ENCODE peak calls at places on chromosomes 6 and 20, in ten cellular contexts. R is pancreas, V is spleen, G is sigmoid colon, P is lower lobe of right lung, S is psoas muscle, N is neuronal stem cell, T is IMR-90, Y is body of pancreas, J is PC-3. K is an unnamed sample.

GRCh38 chr6:30683137-30683979 is 3.1 kb downstream of the PPP1R18 start:
- DNase-seq in R (peak; percentile 9), V (peak; percentile 83), G (peak; percentile 72), P (no peak), S (no peak), N (no peak), T (no peak), Y (no peak), J (no peak), K (no peak)

GRCh38 chr6:152701081-152701862 is 3.6 kb downstream of the MYCT1 start:
- DNase-seq in R (no peak), V (no peak), G (no peak), P (no peak), S (no peak), N (no peak), T (peak; percentile 62), Y (no peak), J (peak; percentile 6), K (no peak)

GRCh38 chr20:48129319-48129973 is 344.2 kb upstream of the SULF2 start:
- DNase-seq in R (no peak), V (no peak), G (peak; percentile 1), P (no peak), S (no peak), N (no peak), T (no peak), Y (no peak), J (no peak), K (no peak)

GRCh38 chr20:48489656-48490055 is 338.1 kb downstream of the PREX1 start:
- DNase-seq in R (no peak), V (no peak), G (no peak), P (no peak), S (no peak), N (no peak), T (no peak), Y (no peak), J (no peak), K (no peak)

GRCh38 chr20:11394145-11394833 is 523.4 kb upstream of the BTBD3 start:
- DNase-seq in R (no peak), V (no peak), G (no peak), P (no peak), S (no peak), N (no peak), T (peak; percentile 97), Y (no peak), J (peak; percentile 22), K (no peak)

GRCh38 chr6:146244630-146245143 is 215.8 kb downstream of the GRM1 start:
- DNase-seq in R (no peak), V (no peak), G (no peak), P (no peak), S (no peak), N (no peak), T (no peak), Y (no peak), J (no peak), K (no peak)

GRCh38 chr6:158018370-158018771 is 36.7 kb downstream of the SYNJ2 start:
- DNase-seq in R (no peak), V (no peak), G (no peak), P (no peak), S (no peak), N (no peak), T (peak; percentile 90), Y (no peak), J (no peak), K (no peak)

GRCh38 chr6:155171747-155172191 is 92.0 kb upstream of the CLDN20 start:
- DNase-seq in R (no peak), V (no peak), G (no peak), P (no peak), S (no peak), N (no peak), T (peak; percentile 69), Y (no peak), J (no peak), K (no peak)

GRCh38 chr6:158422629-158423238 is 110.5 kb downstream of the TULP4 start:
- DNase-seq in R (no peak), V (no peak), G (no peak), P (no peak), S (no peak), N (no peak), T (no peak), Y (no peak), J (no peak), K (no peak)

GRCh38 chr6:117483645-117484016 is 1.2 kb downstream of the DCBLD1 start:
- DNase-seq in R (no peak), V (no peak), G (no peak), P (no peak), S (no peak), N (no peak), T (peak; percentile 48), Y (peak; percentile 17), J (peak; percentile 32), K (no peak)

GRCh38 chr20:56574531-56575142 is 41.6 kb downstream of the FAM209B start:
- DNase-seq in R (no peak), V (peak; percentile 40), G (no peak), P (no peak), S (no peak), N (no peak), T (no peak), Y (no peak), J (peak; percentile 45), K (no peak)

GRCh38 chr6:151690768-151691562 is 116.5 kb upstream of the ESR1 start:
- DNase-seq in R (no peak), V (no peak), G (no peak), P (no peak), S (no peak), N (no peak), T (no peak), Y (no peak), J (no peak), K (no peak)

GRCh38 chr20:23047738-23048214 is 1.7 kb downstream of the THBD start:
- DNase-seq in R (no peak), V (peak; percentile 89), G (no peak), P (peak; percentile 74), S (peak; percentile 39), N (no peak), T (no peak), Y (peak; percentile 24), J (no peak), K (no peak)

GRCh38 chr6:128432394-128432793 is 88.0 kb downstream of the PTPRK start:
- DNase-seq in R (no peak), V (no peak), G (no peak), P (no peak), S (no peak), N (no peak), T (peak; percentile 74), Y (no peak), J (peak; percentile 58), K (no peak)

GRCh38 chr6:33848498-33848897 is 44.7 kb upstream of the MLN start:
- DNase-seq in R (no peak), V (no peak), G (no peak), P (no peak), S (no peak), N (no peak), T (no peak), Y (no peak), J (no peak), K (no peak)

GRCh38 chr6:53813801-53814200 is 19.0 kb downstream of the LRRC1 start:
- DNase-seq in R (no peak), V (no peak), G (no peak), P (no peak), S (no peak), N (no peak), T (no peak), Y (no peak), J (no peak), K (no peak)
- H3K27ac ChIP-seq in R (no peak overlapping the region), V (no peak overlapping the region), G (no peak overlapping the region), P (no peak overlapping the region), S (no peak overlapping the region), N (no peak overlapping the region), T (no peak overlapping the region), Y (no peak overlapping the region), J (no peak overlapping the region), K (no peak overlapping the region)

GRCh38 chr6:43770417-43771209 is 602 bp downstream of the VEGFA start:
- DNase-seq in R (peak; percentile 77), V (peak; percentile 89), G (peak; percentile 83), P (peak; percentile 85), S (peak; percentile 87), N (peak; percentile 51), T (peak; percentile 69), Y (peak; percentile 80), J (peak; percentile 43), K (no peak)

GRCh38 chr6:43773050-43773956 is 3.3 kb downstream of the VEGFA start:
- DNase-seq in R (peak; percentile 81), V (peak; percentile 85), G (peak; percentile 75), P (peak; percentile 76), S (peak; percentile 66), N (no peak), T (peak; percentile 57), Y (peak; percentile 82), J (peak; percentile 76), K (no peak)

GRCh38 chr6:43772571-43773049 is 2.6 kb downstream of the VEGFA start:
- DNase-seq in R (no peak), V (peak; percentile 74), G (peak; percentile 69), P (no peak), S (no peak), N (peak; percentile 51), T (no peak), Y (peak; percentile 71), J (no peak), K (no peak)

GRCh38 chr6:43771210-43771857 is 1.3 kb downstream of the VEGFA start:
- DNase-seq in R (peak; percentile 86), V (peak; percentile 89), G (peak; percentile 86), P (peak; percentile 82), S (peak; percentile 73), N (peak; percentile 26), T (peak; percentile 45), Y (peak; percentile 84), J (peak; percentile 56), K (no peak)

GRCh38 chr6:43771858-43772570 is 2.0 kb downstream of the VEGFA start:
- DNase-seq in R (peak; percentile 89), V (peak; percentile 91), G (peak; percentile 91), P (peak; percentile 86), S (peak; percentile 84), N (peak; percentile 23), T (no peak), Y (peak; percentile 91), J (peak; percentile 65), K (no peak)
- H3K36me3 ChIP-seq in R (no peaks in the 10 kb centered on the region), V (no peaks in the 10 kb centered on the region), G (no peaks in the 10 kb centered on the region), P (peaks cover 6% of the 10 kb centered on the region), S (no peaks in the 10 kb centered on the region), N (peaks cover 3% of the 10 kb centered on the region), T (peaks cover 39% of the 10 kb centered on the region), Y (no peaks in the 10 kb centered on the region), J (peaks cover 44% of the 10 kb centered on the region), K (peaks cover 40% of the 10 kb centered on the region)

GRCh38 chr20:44584103-44584690 is 1.8 kb downstream of the PKIG start:
- DNase-seq in R (no peak), V (no peak), G (no peak), P (no peak), S (no peak), N (no peak), T (no peak), Y (no peak), J (no peak), K (no peak)
- H3K27ac ChIP-seq in R (no peak overlapping the region), V (peak overlapping the region; percentile 85), G (peak overlapping the region; percentile 87), P (no peak overlapping the region), S (peak overlapping the region; percentile 96), N (no peak overlapping the region), T (no peak overlapping the region), Y (no peak overlapping the region), J (no peak overlapping the region), K (peak overlapping the region; percentile 90)

DNA sequence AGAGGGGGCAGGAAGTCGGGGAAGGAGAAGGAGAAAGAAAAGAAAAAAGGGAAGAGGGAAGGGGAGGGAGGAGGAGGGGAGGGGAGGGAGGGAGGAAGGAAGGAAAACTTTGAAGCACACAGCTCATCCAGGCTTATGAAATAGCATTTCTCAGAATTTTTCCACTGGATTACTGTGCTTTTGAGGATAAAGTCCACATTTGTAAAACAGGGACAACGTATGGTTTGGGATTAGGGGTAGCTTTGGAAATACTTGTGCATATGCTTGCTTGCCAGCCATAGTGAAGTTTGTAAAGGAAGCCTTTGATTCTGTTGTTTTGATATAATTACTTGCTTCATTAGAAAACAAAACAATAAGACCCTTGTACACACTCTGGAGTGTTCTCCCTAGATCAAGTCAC is 362.3 kb downstream of the SAMD5 start:
- DNase-seq in R (no peak), V (no peak), G (no peak), P (no peak), S (no peak), N (no peak), T (no peak), Y (no peak), J (no peak), K (no peak)
- H3K36me3 ChIP-seq in R (no peaks in the 10 kb centered on the region), V (no peaks in the 10 kb centered on the region), G (no peaks in the 10 kb centered on the region), P (no peaks in the 10 kb centered on the region), S (no peaks in the 10 kb centered on the region), N (no peaks in the 10 kb centered on the region), T (no peaks in the 10 kb centered on the region), Y (no peaks in the 10 kb centered on the region), J (no peaks in the 10 kb centered on the region), K (no peaks in the 10 kb centered on the region)

K was measured in SK-N-MC.